ENCODE peak calls at places on chromosomes 3 and 15, in four cellular contexts. P is HepG2, Q is SK-N-SH, T is GM12878. K is an unnamed sample.

GRCh38 chr3:113663324-113663750 is 33.1 kb downstream of the USF3 start:
- DNase-seq in P (peak), Q (no peak), T (no peak), K (no peak)

GRCh38 chr3:174097686-174098085 is 700.1 kb downstream of the NLGN1 start:
- DNase-seq in P (no peak), Q (no peak), T (no peak), K (no peak)

GRCh38 chr15:84715442-84716035 is 400 bp downstream of the SEC11A start:
- DNase-seq in P (no peak), Q (peak), T (no peak), K (no peak)

GRCh38 chr3:9890249-9891071 is at the start of gene JAGN1:
- DNase-seq in P (peak), Q (peak), T (peak), K (peak)

GRCh38 chr15:57158589-57158988 is 217.7 kb upstream of the CGNL1 start:
- DNase-seq in P (no peak), Q (peak), T (no peak), K (no peak)

GRCh38 chr15:33699691-33700447 is 268.4 kb upstream of the CHRM5 start:
- DNase-seq in P (peak), Q (peak), T (no peak), K (no peak)

GRCh38 chr15:41923424-41923999 is 29.7 kb upstream of the SPTBN5 start:
- DNase-seq in P (no peak), Q (no peak), T (no peak), K (no peak)

GRCh38 chr3:36372534-36372935 is 7.8 kb upstream of the STAC start:
- DNase-seq in P (no peak), Q (no peak), T (no peak), K (no peak)

GRCh38 chr15:81270781-81271491 is 53.0 kb downstream of the STARD5 start:
- DNase-seq in P (no peak), Q (no peak), T (no peak), K (no peak)

GRCh38 chr3:31688847-31689246 is 156.1 kb downstream of the STT3B start:
- DNase-seq in P (no peak), Q (no peak), T (no peak), K (no peak)

GRCh38 chr15:71103102-71103676 is 12.1 kb upstream of the THSD4 start:
- DNase-seq in P (peak), Q (no peak), T (peak), K (no peak)

GRCh38 chr15:98505611-98506031 is 142.7 kb upstream of the IGF1R start:
- DNase-seq in P (no peak), Q (no peak), T (no peak), K (no peak)

GRCh38 chr15:58690703-58691102 is 58.8 kb downstream of the ADAM10 start:
- DNase-seq in P (no peak), Q (no peak), T (no peak), K (no peak)

DNA sequence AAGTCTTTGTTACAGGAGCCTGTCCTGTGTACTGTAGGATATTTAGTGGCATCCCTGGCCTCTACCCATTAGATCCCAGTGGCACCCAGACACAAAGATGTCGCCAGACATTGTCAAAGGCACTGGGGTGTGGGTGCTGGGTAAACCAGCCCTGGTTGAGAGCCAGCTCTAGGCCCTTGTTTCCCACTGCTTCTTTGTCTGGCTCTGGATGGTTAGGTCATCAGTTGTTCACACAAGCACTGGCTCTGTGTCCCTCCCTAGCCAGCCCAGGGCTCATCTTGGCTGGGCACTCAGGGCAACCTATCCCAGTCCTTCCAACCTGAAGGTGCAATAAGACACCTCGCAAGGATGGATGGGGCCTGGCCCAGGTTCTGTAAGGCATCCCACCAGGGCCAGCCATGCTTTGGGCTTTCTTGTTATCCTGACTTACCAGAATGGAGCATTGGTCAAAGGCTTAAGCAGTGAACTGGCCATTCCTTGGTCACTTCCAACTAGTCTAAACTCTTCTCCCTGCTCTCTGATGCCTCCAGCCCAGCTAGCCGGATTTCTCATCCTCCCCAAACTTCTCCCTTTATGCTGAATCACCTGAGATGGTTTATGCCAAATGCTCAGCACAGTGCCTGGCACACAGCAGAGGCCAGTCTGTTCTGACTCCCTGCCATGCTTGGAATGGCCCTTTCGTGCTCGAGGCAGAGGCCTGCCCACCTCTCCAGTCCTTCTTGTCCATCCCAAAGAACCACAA is 1.8 kb upstream of the RBP1 start:
- DNase-seq in P (no peak), Q (peak), T (no peak), K (no peak)
- TF ChIP-seq SMC3 in P (no peak), Q (no peak), T (no peak), K (no peak)

GRCh38 chr3:162760789-162761188 is 1264.2 kb downstream of the OTOL1 start:
- DNase-seq in P (no peak), Q (no peak), T (no peak), K (no peak)
- TF ChIP-seq JUND in P (no peak), Q (peak), T (no peak), K (no peak)

GRCh38 chr3:177343122-177343521 is 145.8 kb upstream of the TBL1XR1 start:
- DNase-seq in P (no peak), Q (no peak), T (no peak), K (no peak)

GRCh38 chr3:177347611-177348010 is 150.3 kb upstream of the TBL1XR1 start:
- DNase-seq in P (no peak), Q (no peak), T (no peak), K (no peak)

GRCh38 chr3:177346878-177347277 is 149.6 kb upstream of the TBL1XR1 start:
- DNase-seq in P (no peak), Q (no peak), T (no peak), K (no peak)

GRCh38 chr3:177345973-177346503 is 148.8 kb upstream of the TBL1XR1 start:
- DNase-seq in P (no peak), Q (no peak), T (no peak), K (no peak)

DNA sequence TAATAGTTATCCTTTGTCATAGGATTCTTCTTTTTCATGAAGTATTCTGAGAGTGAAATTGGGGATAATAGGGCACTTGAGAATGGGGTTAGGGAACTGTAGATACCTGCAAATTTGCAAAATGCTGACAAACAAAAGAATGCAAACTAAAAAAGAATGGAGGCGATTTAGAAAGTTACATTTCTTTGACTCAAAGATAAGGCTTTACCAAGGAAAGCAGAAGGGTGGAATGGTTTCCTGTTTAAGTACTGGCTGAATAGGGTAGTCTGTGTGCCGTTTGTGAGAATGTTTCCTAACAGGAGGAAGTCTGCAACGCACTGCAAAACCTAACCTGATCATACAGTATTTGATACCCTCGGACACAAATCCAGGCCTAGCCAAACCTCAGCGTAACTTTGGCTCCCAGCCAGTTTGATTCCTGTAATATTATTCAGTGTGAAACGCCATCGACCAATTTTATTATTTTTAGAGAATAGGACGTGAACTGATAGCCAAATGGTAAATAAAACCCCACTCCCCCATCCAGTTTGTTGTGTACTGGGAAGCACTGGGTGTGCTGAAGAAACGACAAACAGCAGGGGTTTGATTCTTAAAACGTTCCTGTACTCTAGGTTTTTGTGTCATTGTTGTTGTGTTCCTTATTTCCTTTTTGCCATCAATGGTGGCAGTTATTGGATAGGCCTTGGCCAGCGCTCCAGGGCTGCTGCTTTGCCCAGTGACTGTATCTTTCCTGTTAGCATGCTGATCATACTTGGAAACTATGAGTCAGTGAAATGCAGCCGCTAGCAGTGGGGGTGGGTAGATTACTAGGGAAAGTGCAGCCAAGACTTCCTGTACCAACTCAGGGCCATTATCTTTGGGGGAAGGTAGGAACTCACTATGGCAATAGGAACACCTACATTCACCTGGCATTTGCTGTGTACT is 148.0 kb upstream of the TBL1XR1 start:
- DNase-seq in P (peak), Q (peak), T (no peak), K (peak)
- TF ChIP-seq SMC3 in P (peak), Q (no peak), T (no peak), K (no peak)

GRCh38 chr3:171770689-171771620 is 39.3 kb downstream of the PLD1 start:
- DNase-seq in P (peak), Q (no peak), T (peak), K (peak)
- TF ChIP-seq JUND in P (no peak), Q (no peak), T (no peak), K (no peak)

DNA sequence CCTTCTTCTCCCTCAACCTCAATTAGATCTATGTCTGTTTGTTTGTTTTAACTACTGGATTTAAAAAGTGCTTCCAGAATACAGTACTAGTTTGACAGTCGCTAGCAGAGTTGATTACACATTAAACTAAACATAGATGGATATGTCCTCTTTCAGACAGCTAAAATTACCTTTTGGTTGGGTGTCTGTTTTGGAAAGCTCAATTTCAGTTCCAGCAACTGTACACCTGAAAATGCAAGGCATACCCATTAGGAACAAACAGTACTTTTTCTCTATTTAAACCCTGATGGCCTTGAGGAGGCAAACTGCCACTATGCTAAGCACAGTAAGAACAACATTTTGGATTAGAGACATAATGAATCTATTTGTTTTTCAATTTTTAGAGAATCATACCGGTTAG is 234.4 kb downstream of the UNC13C start:
- DNase-seq in P (no peak), Q (no peak), T (no peak), K (no peak)
- TF ChIP-seq SMC3 in P (no peak), Q (no peak), T (no peak), K (no peak)

DNA sequence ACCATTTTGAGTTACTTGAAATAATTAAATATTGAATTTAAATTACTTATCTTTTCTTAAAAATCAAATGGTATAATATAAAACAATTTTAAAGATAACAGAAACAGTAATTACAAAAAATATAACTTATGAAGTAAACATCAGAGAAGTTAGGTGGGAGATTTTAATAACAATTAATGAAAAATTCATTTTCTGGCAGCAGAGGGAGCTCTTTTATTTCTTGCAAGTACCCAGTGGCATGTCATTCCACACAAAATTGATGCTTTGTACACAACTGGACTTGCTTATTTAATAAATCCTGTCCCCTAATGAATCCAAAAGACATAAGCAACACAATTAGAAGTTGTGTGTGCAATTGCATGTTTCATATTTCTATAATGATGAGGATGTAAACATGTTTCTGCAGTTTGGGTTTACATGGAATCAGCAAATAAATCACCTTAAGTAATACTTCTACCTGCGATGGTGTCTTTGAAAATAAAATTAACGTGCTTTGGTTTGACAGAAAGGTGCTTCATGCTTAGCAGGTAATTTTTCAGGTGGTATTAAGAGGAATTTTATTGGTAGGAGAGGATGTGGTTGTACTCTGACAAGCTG is 861.3 kb downstream of the ZPLD1 start:
- DNase-seq in P (peak), Q (peak), T (no peak), K (no peak)
- TF ChIP-seq JUND in P (no peak), Q (no peak), T (no peak), K (no peak)